ENCODE peak calls at places on chromosomes 5 and 9, in ten cellular contexts. I, S, X, T, F, B, J, R, P and C are unnamed samples.

GRCh38 chr9:83039303-83039702 is 23.6 kb downstream of the RASEF start:
- DNase-seq in I (no peak), S (no peak), X (no peak), T (no peak), F (no peak), B (no peak), J (no peak), R (no peak), P (no peak), C (no peak)

GRCh38 chr9:107367727-107368502 is 84.8 kb downstream of the RAD23B start:
- DNase-seq in I (no peak), S (no peak), X (no peak), T (no peak), F (no peak), B (peak; percentile 18), J (no peak), R (peak; percentile 51), P (peak; percentile 57), C (no peak)

GRCh38 chr5:141650851-141651727 is at the start of gene FCHSD1:
- DNase-seq in I (peak; percentile 89), S (peak; percentile 74), X (peak; percentile 72), T (no peak), F (peak; percentile 93), B (no peak), J (peak; percentile 91), R (peak; percentile 64), P (peak; percentile 55), C (peak; percentile 77)

GRCh38 chr5:150590979-150591411 is 49.5 kb upstream of the SYNPO start:
- DNase-seq in I (no peak), S (no peak), X (peak; percentile 17), T (no peak), F (no peak), B (no peak), J (peak; percentile 50), R (no peak), P (no peak), C (no peak)

GRCh38 chr5:161847896-161848510 is at the start of gene GABRA1:
- DNase-seq in I (no peak), S (no peak), X (peak; percentile 19), T (no peak), F (no peak), B (no peak), J (peak; percentile 14), R (no peak), P (no peak), C (peak; percentile 82)

GRCh38 chr5:68376931-68377330 is 161.4 kb downstream of the PIK3R1 start:
- DNase-seq in I (no peak), S (no peak), X (no peak), T (no peak), F (no peak), B (no peak), J (no peak), R (no peak), P (peak; percentile 89), C (no peak)

GRCh38 chr5:132392978-132393825 is 23.7 kb downstream of the SLC22A5 start:
- DNase-seq in I (no peak), S (no peak), X (no peak), T (no peak), F (no peak), B (no peak), J (no peak), R (no peak), P (no peak), C (no peak)

GRCh38 chr5:167642779-167643517 is 648.5 kb upstream of the WWC1 start:
- DNase-seq in I (peak; percentile 46), S (no peak), X (no peak), T (peak; percentile 98), F (peak; percentile 10), B (no peak), J (no peak), R (peak; percentile 97), P (peak; percentile 87), C (no peak)

GRCh38 chr5:149310947-149311675 is 34.2 kb upstream of the GRPEL2 start:
- DNase-seq in I (no peak), S (no peak), X (no peak), T (no peak), F (no peak), B (no peak), J (peak; percentile 46), R (peak; percentile 90), P (peak; percentile 66), C (no peak)

GRCh38 chr9:6877671-6878161 is 119.9 kb downstream of the KDM4C start:
- DNase-seq in I (no peak), S (no peak), X (no peak), T (peak; percentile 13), F (no peak), B (no peak), J (no peak), R (peak; percentile 92), P (peak; percentile 63), C (no peak)

GRCh38 chr9:122001491-122002201 is 91.5 kb downstream of the TTLL11 start:
- DNase-seq in I (no peak), S (no peak), X (no peak), T (no peak), F (no peak), B (no peak), J (peak; percentile 35), R (no peak), P (no peak), C (peak; percentile 8)

GRCh38 chr9:34559616-34560546 is 29.6 kb downstream of the CNTFR start:
- DNase-seq in I (peak; percentile 26), S (no peak), X (no peak), T (peak; percentile 13), F (peak; percentile 8), B (no peak), J (peak; percentile 63), R (peak; percentile 79), P (peak; percentile 62), C (no peak)

GRCh38 chr5:170572453-170572852 is 68.6 kb downstream of the KCNIP1 start:
- DNase-seq in I (no peak), S (no peak), X (no peak), T (no peak), F (peak; percentile 62), B (peak; percentile 42), J (no peak), R (peak; percentile 29), P (peak; percentile 45), C (no peak)